ENCODE peak calls at places on chromosomes 6 and 20, in ten cellular contexts. Q, S, O, C, I, Z, F, E, R and B are unnamed samples.

GRCh38 chr6:125858427-125859320 is 67.9 kb downstream of the NCOA7 start:
- DNase-seq in I (peak; percentile 79), Z (peak; percentile 56), E (peak; percentile 62), C (peak; percentile 43), S (peak; percentile 96), Q (peak; percentile 36), O (no peak), R (peak; percentile 67), F (peak; percentile 76), B (peak; percentile 18)

GRCh38 chr6:31541059-31541657 is 645 bp downstream of the DDX39B start:
- DNase-seq in C (peak; percentile 57), E (no peak), Q (peak; percentile 48), Z (peak; percentile 54), S (peak; percentile 72), O (no peak), F (peak; percentile 76), R (peak; percentile 46), I (peak; percentile 82), B (peak; percentile 60)

GRCh38 chr6:4931530-4932505 is 72.0 kb downstream of the RPP40 start:
- DNase-seq in Z (no peak), S (peak; percentile 78), I (no peak), R (no peak), Q (no peak), E (no peak), O (no peak), C (no peak), F (peak; percentile 20), B (no peak)

GRCh38 chr20:53779822-53780221 is 186.2 kb upstream of the ZNF217 start:
- DNase-seq in Z (no peak), F (no peak), R (no peak), E (no peak), I (no peak), C (no peak), S (no peak), Q (no peak), O (no peak), B (no peak)

GRCh38 chr6:148974351-148974750 is 227.5 kb downstream of the UST start:
- DNase-seq in F (no peak), Q (no peak), S (no peak), I (no peak), R (no peak), Z (no peak), C (no peak), O (no peak), E (no peak), B (no peak)

GRCh38 chr6:167993831-167994230 is 3.6 kb upstream of the KIF25 start:
- DNase-seq in F (no peak), E (no peak), I (no peak), R (no peak), S (no peak), Z (no peak), C (no peak), O (no peak), Q (no peak), B (no peak)

GRCh38 chr6:61953881-61954280 is 332.1 kb downstream of the KHDRBS2 start:
- DNase-seq in F (no peak), E (no peak), C (no peak), S (no peak), O (no peak), Z (no peak), Q (no peak), I (no peak), R (no peak), B (no peak)

GRCh38 chr6:35047265-35048011 is 93.7 kb downstream of the TCP11 start:
- DNase-seq in O (no peak), Z (no peak), E (no peak), I (no peak), R (no peak), S (no peak), C (no peak), Q (no peak), F (peak; percentile 83), B (no peak)

GRCh38 chr6:46743425-46744158 is 3.1 kb upstream of the ANKRD66 start:
- DNase-seq in F (no peak), Z (no peak), O (no peak), E (no peak), Q (no peak), S (no peak), C (no peak), R (no peak), I (no peak), B (no peak)

GRCh38 chr6:46745973-46746372 is 760 bp upstream of the ANKRD66 start:
- DNase-seq in Q (no peak), E (no peak), F (no peak), Z (no peak), C (no peak), I (no peak), O (no peak), R (no peak), S (no peak), B (no peak)

GRCh38 chr6:46748940-46749503 is 2.3 kb downstream of the ANKRD66 start:
- DNase-seq in Z (no peak), C (no peak), I (no peak), S (no peak), F (no peak), E (no peak), R (no peak), Q (no peak), O (no peak), B (no peak)

GRCh38 chr6:46749731-46750130 is 3.0 kb downstream of the ANKRD66 start:
- DNase-seq in Q (no peak), E (no peak), C (no peak), F (no peak), R (no peak), I (no peak), S (peak; percentile 83), Z (no peak), O (no peak), B (no peak)

DNA sequence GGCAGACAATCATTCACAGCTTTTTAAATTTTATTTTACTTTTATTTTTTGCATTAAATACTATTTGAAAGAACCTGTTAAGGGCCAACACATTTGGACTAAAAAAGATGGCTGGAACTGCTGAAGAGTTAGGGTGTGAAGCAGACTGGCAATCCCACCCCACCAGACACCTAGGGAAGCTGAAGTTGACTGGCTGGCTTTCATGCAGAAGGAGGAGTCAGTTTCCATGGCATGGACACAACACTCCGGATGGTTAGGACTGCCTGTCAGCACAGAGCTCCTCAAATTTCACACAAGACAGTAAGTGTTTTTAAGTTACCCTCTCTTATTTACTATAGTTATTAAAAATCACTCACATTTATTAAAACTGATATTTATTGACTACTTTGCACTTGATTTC is at the start of gene ANKRD66:
- DNase-seq in E (no peak), C (no peak), S (no peak), F (no peak), O (no peak), I (no peak), Z (no peak), Q (no peak), R (no peak), B (no peak)
- H3K4me3 ChIP-seq in E (no peak within 1 kb of the TSS), C (no peak within 1 kb of the TSS), S (no peak within 1 kb of the TSS), F (no peak within 1 kb of the TSS), O (no peak within 1 kb of the TSS), I (no peak within 1 kb of the TSS), Z (no peak within 1 kb of the TSS), Q (no peak within 1 kb of the TSS), R (no peak within 1 kb of the TSS), B (no peak within 1 kb of the TSS)

GRCh38 chr6:121951077-121951476 is 448.4 kb upstream of the HSF2 start:
- DNase-seq in Q (no peak), I (no peak), R (no peak), F (peak; percentile 5), Z (no peak), O (no peak), C (no peak), E (no peak), S (no peak), B (no peak)

GRCh38 chr6:121956782-121957181 is 442.7 kb upstream of the HSF2 start:
- DNase-seq in O (no peak), R (no peak), C (no peak), Z (no peak), S (no peak), E (no peak), I (no peak), Q (no peak), F (no peak), B (no peak)

DNA sequence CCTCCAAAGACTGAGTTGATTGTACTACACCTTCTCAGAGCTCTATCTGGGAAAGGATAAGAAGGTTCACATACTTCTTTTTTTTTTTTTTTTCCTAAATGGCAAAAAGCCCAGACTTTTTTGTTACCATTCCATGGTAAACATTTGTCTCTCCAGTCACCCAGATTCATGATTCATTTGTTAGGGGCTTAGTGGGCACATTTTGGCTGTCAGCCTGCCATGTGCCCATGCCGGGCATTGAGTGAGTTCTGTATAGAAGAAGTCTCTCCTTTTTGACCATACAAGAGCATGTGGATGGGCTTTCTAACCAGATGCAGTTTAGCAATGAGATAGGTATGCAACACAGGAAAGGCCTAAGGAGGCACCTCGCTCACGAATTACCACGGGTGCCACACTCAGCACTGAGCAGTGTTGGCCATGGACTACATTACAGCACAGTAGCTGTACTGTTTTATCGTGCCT is 447.5 kb upstream of the HSF2 start:
- DNase-seq in S (no peak), O (peak; percentile 82), E (no peak), Z (no peak), F (peak; percentile 40), R (peak; percentile 37), I (no peak), C (no peak), Q (no peak), B (no peak)
- H3K4me3 ChIP-seq in S (no peak overlapping the region), O (no peak overlapping the region), E (no peak overlapping the region), Z (no peak overlapping the region), F (no peak overlapping the region), R (no peak overlapping the region), I (no peak overlapping the region), C (no peak overlapping the region), Q (no peak overlapping the region), B (no peak overlapping the region)

GRCh38 chr6:2855061-2855519 is 13.4 kb upstream of the SERPINB1 start:
- DNase-seq in E (no peak), F (peak; percentile 76), S (no peak), I (peak; percentile 67), R (no peak), Z (no peak), Q (no peak), C (no peak), O (no peak), B (no peak)
- H3K4me3 ChIP-seq in E (no peak overlapping the region), F (no peak overlapping the region), S (no peak overlapping the region), I (peak overlapping the region; percentile 44), R (no peak overlapping the region), Z (no peak overlapping the region), Q (peak overlapping the region; percentile 59), C (no peak overlapping the region), O (no peak overlapping the region), B (no peak overlapping the region)

GRCh38 chr6:89819336-89820130 is at the start of gene MDN1:
- DNase-seq in Q (peak; percentile 87), R (peak; percentile 87), O (peak; percentile 94), C (peak; percentile 92), I (peak; percentile 95), F (peak; percentile 97), Z (peak; percentile 89), E (peak; percentile 89), S (peak; percentile 99), B (peak; percentile 88)

GRCh38 chr6:89818977-89819335 is 638 bp downstream of the MDN1 start:
- DNase-seq in C (no peak), Q (no peak), O (no peak), S (peak; percentile 58), Z (peak; percentile 18), F (peak; percentile 41), R (peak; percentile 16), E (no peak), I (peak; percentile 48), B (no peak)

DNA sequence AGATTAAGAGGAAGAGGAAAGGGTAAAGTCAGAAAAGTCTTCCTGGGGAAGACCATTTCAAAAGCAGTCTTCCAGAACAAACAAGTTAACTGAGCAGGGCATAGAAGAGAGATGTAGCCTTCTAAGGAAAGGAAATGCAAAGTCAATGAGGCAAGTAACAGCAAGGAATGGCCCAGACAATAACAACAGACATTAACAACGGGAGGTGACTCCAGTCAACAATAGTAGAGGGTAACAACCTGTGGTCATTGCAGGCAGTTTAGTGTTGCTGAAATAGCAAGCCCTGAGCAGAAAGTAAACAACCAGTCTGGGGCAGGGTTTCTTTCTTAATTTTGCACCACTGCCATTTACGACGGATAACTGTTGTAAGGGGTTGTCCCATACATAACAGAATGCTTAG is 2.1 kb downstream of the MDN1 start:
- DNase-seq in S (peak; percentile 92), Q (no peak), C (no peak), F (no peak), O (no peak), E (no peak), Z (no peak), I (no peak), R (no peak), B (no peak)
- H3K4me3 ChIP-seq in S (peak overlapping the region; percentile 80), Q (no peak overlapping the region), C (no peak overlapping the region), F (no peak overlapping the region), O (no peak overlapping the region), E (no peak overlapping the region), Z (no peak overlapping the region), I (no peak overlapping the region), R (no peak overlapping the region), B (no peak overlapping the region)